ENCODE peak calls at places on chromosome 15, in ten cellular contexts. F is coronary artery, A is neural progenitor cell, M is HepG2, C is fibroblast of lung, H is psoas muscle, O is upper lobe of right lung, E is GM13977, P is colonic mucosa, I is osteocyte. L is an unnamed sample.

GRCh38 chr15:81893182-81893833 is 152.5 kb downstream of the MEX3B start:
- DNase-seq in H (no peak), P (no peak), A (no peak), E (no peak), C (no peak), I (no peak), F (no peak), O (no peak), M (no peak), L (no peak)

GRCh38 chr15:98567951-98568350 is 80.4 kb upstream of the IGF1R start:
- DNase-seq in A (no peak), C (peak), H (no peak), I (peak), M (no peak), E (no peak), F (no peak), O (no peak), P (no peak), L (no peak)

GRCh38 chr15:48996276-48996675 is 32.6 kb upstream of the SHC4 start:
- DNase-seq in P (no peak), O (no peak), C (no peak), E (no peak), H (no peak), A (no peak), I (no peak), F (no peak), M (no peak), L (no peak)

GRCh38 chr15:101207867-101208288 is 44.0 kb downstream of the CHSY1 start:
- DNase-seq in A (no peak), E (no peak), C (peak), O (no peak), H (no peak), F (no peak), P (no peak), I (no peak), M (no peak), L (no peak)

GRCh38 chr15:99504823-99505551 is 60.8 kb upstream of the MEF2A start:
- DNase-seq in C (peak), P (no peak), I (no peak), A (no peak), H (no peak), E (peak), M (peak), O (no peak), F (no peak), L (no peak)

GRCh38 chr15:92666780-92667179 is 11.2 kb upstream of the FAM174B start:
- DNase-seq in O (no peak), P (no peak), E (no peak), F (peak), A (no peak), C (peak), I (no peak), H (peak), M (no peak), L (no peak)

GRCh38 chr15:66399276-66399675 is 12.6 kb downstream of the MAP2K1 start:
- DNase-seq in A (no peak), F (no peak), H (no peak), M (no peak), P (no peak), E (no peak), C (no peak), I (no peak), O (no peak), L (no peak)

GRCh38 chr15:32872606-32873291 is 154.9 kb downstream of the GREM1 start:
- DNase-seq in P (peak), F (no peak), H (no peak), O (no peak), A (no peak), M (no peak), E (no peak), C (peak), I (no peak), L (peak)

GRCh38 chr15:43723151-43723550 is 23.1 kb upstream of the PDIA3 start:
- DNase-seq in C (no peak), E (no peak), P (no peak), A (no peak), I (no peak), M (no peak), H (no peak), O (no peak), F (no peak), L (no peak)

GRCh38 chr15:98433302-98433701 is 215.0 kb upstream of the IGF1R start:
- DNase-seq in P (no peak), O (no peak), A (no peak), E (no peak), M (no peak), I (no peak), C (no peak), H (no peak), F (no peak), L (no peak)

GRCh38 chr15:62802612-62803011 is 239.9 kb upstream of the TPM1 start:
- DNase-seq in F (no peak), M (no peak), A (no peak), P (no peak), C (no peak), E (no peak), O (no peak), I (no peak), H (no peak), L (no peak)

GRCh38 chr15:56734013-56734625 is 810 bp upstream of the ZNF280D start:
- DNase-seq in E (no peak), F (no peak), I (no peak), M (no peak), O (no peak), H (no peak), A (no peak), P (no peak), C (no peak), L (no peak)

GRCh38 chr15:62856466-62857246 is 185.9 kb upstream of the TPM1 start:
- DNase-seq in H (no peak), A (no peak), P (no peak), O (no peak), M (no peak), E (no peak), I (no peak), C (no peak), F (no peak), L (no peak)

GRCh38 chr15:95988574-95988887 is 342.0 kb upstream of the NR2F2 start:
- DNase-seq in A (no peak), M (peak), F (no peak), O (no peak), C (peak), H (no peak), E (no peak), I (no peak), P (no peak), L (no peak)

GRCh38 chr15:64894395-64895056 is 17.2 kb upstream of the ANKDD1A start:
- DNase-seq in M (no peak), I (no peak), H (peak), C (no peak), O (no peak), P (peak), A (peak), F (no peak), E (peak), L (no peak)

GRCh38 chr15:64883997-64884511 is 27.6 kb upstream of the ANKDD1A start:
- DNase-seq in A (no peak), I (no peak), H (peak), C (peak), P (peak), O (peak), M (no peak), E (peak), F (no peak), L (peak)

GRCh38 chr15:63331456-63331855 is 50.2 kb downstream of the CA12 start:
- DNase-seq in M (no peak), O (no peak), E (no peak), C (no peak), I (no peak), A (no peak), F (no peak), P (no peak), H (no peak), L (no peak)

GRCh38 chr15:92669432-92669831 is 13.9 kb upstream of the FAM174B start:
- DNase-seq in E (no peak), I (no peak), F (no peak), A (peak), O (no peak), H (no peak), M (no peak), P (no peak), C (no peak), L (no peak)

GRCh38 chr15:69853572-69853971 is 244.1 kb downstream of the TLE3 start:
- DNase-seq in O (no peak), P (no peak), H (no peak), C (peak), F (no peak), A (peak), I (no peak), M (no peak), E (no peak), L (peak)

GRCh38 chr15:68271854-68272471 is 5.6 kb upstream of the FEM1B start:
- DNase-seq in H (no peak), A (peak), C (peak), E (no peak), M (peak), F (no peak), O (no peak), P (no peak), I (no peak), L (peak)

GRCh38 chr15:57680021-57680420 is 26.5 kb upstream of the POLR2M start:
- DNase-seq in A (no peak), H (no peak), E (no peak), M (no peak), I (no peak), O (no peak), P (no peak), F (no peak), C (peak), L (peak)

GRCh38 chr15:71237456-71238188 is 122.4 kb downstream of the THSD4 start:
- DNase-seq in F (no peak), C (peak), E (no peak), M (peak), O (no peak), P (peak), H (no peak), I (no peak), A (no peak), L (peak)

GRCh38 chr15:63466378-63467192 is 37.8 kb upstream of the USP3 start:
- DNase-seq in E (peak), O (no peak), H (no peak), I (no peak), F (no peak), M (peak), C (peak), P (peak), A (peak), L (peak)

GRCh38 chr15:80527961-80528360 is 123.8 kb downstream of the ARNT2 start:
- DNase-seq in E (no peak), H (no peak), M (no peak), O (no peak), C (no peak), P (no peak), I (no peak), F (no peak), A (no peak), L (no peak)

GRCh38 chr15:64503197-64503596 is 42.8 kb downstream of the ZNF609 start:
- DNase-seq in O (no peak), F (no peak), A (no peak), I (no peak), E (no peak), C (peak), H (no peak), M (no peak), P (no peak), L (peak)

GRCh38 chr15:64875641-64876223 is 34.0 kb downstream of the PLEKHO2 start:
- DNase-seq in E (no peak), O (no peak), C (no peak), I (no peak), A (no peak), M (no peak), P (no peak), F (no peak), H (peak), L (no peak)

GRCh38 chr15:31197497-31198414 is 96.2 kb upstream of the TRPM1 start:
- DNase-seq in E (peak), H (no peak), F (no peak), C (no peak), I (no peak), M (peak), P (no peak), A (peak), O (peak), L (peak)
- TF ChIP-seq CTCF in E (peak), H (peak), F (no peak), C (peak), I (peak), M (peak), P (peak), A (peak), O (peak), L (peak)

GRCh38 chr15:61275451-61275850 is 46.3 kb upstream of the RORA start:
- DNase-seq in C (no peak), H (no peak), E (no peak), M (no peak), P (no peak), I (no peak), A (no peak), F (no peak), O (no peak), L (no peak)

GRCh38 chr15:61275901-61276300 is 46.8 kb upstream of the RORA start:
- DNase-seq in O (no peak), A (no peak), C (no peak), I (no peak), F (no peak), E (no peak), M (no peak), H (no peak), P (no peak), L (no peak)

GRCh38 chr15:61282661-61283060 is 53.6 kb upstream of the RORA start:
- DNase-seq in C (no peak), I (no peak), A (no peak), O (no peak), P (no peak), E (no peak), H (no peak), M (no peak), F (no peak), L (no peak)

DNA sequence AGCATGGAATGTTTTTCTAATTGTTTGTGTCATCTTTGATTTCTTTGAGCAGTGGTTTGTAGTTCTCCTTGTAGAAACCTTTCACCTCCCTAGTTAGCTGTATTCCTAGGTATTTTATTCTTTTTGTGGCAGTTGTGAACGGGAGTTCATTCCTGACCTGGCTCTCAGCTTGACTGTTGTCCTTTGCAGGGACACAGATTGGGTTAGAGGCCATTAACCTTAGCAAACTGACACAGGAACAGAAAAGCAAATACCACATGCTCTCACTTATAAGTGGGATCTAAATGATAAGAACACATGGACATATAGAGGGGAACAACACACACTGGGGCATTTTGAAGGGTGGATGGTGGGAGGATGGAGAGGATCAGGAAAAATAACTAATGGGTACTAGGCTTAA is 52.2 kb upstream of the RORA start:
- DNase-seq in I (no peak), H (no peak), P (no peak), A (no peak), O (no peak), F (no peak), E (no peak), C (no peak), M (no peak), L (no peak)
- TF ChIP-seq CTCF in I (no peak), H (no peak), P (no peak), A (no peak), O (no peak), F (no peak), E (no peak), C (no peak), M (no peak), L (no peak)

GRCh38 chr15:45179221-45179985 is 8.4 kb downstream of the SHF start:
- DNase-seq in H (no peak), F (no peak), C (no peak), P (peak), E (peak), I (peak), A (peak), O (peak), M (peak), L (no peak)
- TF ChIP-seq CTCF in H (peak), F (no peak), C (peak), P (peak), E (peak), I (peak), A (peak), O (peak), M (peak), L (peak)

GRCh38 chr15:55434989-55435825 is 26.9 kb downstream of the PIERCE2 start:
- DNase-seq in M (peak), C (peak), E (peak), F (no peak), O (no peak), I (no peak), H (no peak), A (peak), P (peak), L (peak)
- TF ChIP-seq CTCF in M (peak), C (peak), E (peak), F (peak), O (peak), I (peak), H (peak), A (peak), P (peak), L (peak)

GRCh38 chr15:79194386-79194785 is 88.1 kb upstream of the ANKRD34C start:
- DNase-seq in M (no peak), O (no peak), F (no peak), E (no peak), P (no peak), C (no peak), I (no peak), H (no peak), A (no peak), L (no peak)

GRCh38 chr15:79195239-79195638 is 87.3 kb upstream of the ANKRD34C start:
- DNase-seq in E (no peak), C (no peak), O (no peak), M (no peak), F (no peak), P (no peak), I (no peak), A (no peak), H (no peak), L (no peak)

GRCh38 chr15:79197285-79197684 is 85.2 kb upstream of the ANKRD34C start:
- DNase-seq in E (no peak), H (no peak), A (peak), O (no peak), F (no peak), P (no peak), M (no peak), C (no peak), I (no peak), L (no peak)

GRCh38 chr15:79193157-79193948 is 89.2 kb upstream of the ANKRD34C start:
- DNase-seq in H (no peak), C (no peak), E (no peak), A (no peak), P (no peak), I (no peak), O (no peak), F (no peak), M (no peak), L (no peak)

DNA sequence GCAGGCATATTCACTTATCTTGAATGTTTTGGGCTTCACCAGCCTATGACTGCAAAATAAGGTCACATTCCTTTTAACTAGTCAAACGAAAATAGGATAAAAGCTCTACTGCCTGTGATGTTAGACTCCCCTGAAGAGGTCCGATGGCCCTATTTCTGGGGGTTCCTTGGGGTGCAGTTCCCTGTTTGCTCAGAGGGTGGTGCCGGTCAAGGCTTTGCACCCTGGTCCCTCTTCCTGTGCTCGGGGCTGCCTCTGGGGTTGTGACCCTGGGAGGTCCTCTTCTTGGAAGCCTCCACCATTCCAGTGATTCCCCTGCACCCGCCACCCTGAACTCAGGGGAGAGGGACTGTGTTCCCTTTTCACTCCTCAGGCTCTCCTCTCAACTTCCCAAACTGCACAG is 86.7 kb upstream of the ANKRD34C start:
- DNase-seq in O (no peak), A (no peak), C (no peak), I (no peak), P (no peak), F (no peak), M (no peak), E (no peak), H (no peak), L (no peak)
- TF ChIP-seq CTCF in O (no peak), A (peak), C (no peak), I (no peak), P (no peak), F (no peak), M (no peak), E (peak), H (no peak), L (peak)

GRCh38 chr15:51801391-51801835 is 28.0 kb upstream of the TMOD3 start:
- DNase-seq in H (peak), C (peak), M (peak), P (no peak), I (no peak), A (peak), E (peak), O (no peak), F (no peak), L (no peak)
- TF ChIP-seq CTCF in H (peak), C (peak), M (peak), P (no peak), I (peak), A (peak), E (peak), O (peak), F (no peak), L (peak)

DNA sequence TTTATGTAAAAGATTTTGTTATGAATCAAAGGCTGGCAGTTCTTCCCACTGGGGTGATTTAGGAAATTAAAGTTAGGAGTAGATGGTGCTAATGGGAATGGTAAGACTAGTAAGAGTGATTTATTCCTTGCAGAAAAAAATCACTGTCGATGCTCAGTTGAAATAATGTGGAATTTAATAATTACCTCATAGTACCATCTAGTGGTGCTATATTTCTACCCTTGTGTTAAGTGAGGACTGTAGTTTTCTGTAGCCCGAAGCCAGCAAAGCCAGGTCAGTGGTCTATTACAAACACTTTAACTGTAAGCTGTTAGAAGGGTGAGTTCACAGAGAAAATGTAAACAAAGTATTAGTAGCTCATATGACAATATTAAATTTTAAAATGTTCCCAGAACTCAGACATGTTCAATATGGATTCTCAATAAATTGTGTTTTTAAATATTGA is 39.5 kb upstream of the GOLGA8J start:
- DNase-seq in M (no peak), P (no peak), H (no peak), E (no peak), F (no peak), C (peak), O (no peak), A (no peak), I (no peak), L (no peak)
- TF ChIP-seq CTCF in M (no peak), P (no peak), H (no peak), E (no peak), F (no peak), C (peak), O (peak), A (no peak), I (peak), L (peak)

DNA sequence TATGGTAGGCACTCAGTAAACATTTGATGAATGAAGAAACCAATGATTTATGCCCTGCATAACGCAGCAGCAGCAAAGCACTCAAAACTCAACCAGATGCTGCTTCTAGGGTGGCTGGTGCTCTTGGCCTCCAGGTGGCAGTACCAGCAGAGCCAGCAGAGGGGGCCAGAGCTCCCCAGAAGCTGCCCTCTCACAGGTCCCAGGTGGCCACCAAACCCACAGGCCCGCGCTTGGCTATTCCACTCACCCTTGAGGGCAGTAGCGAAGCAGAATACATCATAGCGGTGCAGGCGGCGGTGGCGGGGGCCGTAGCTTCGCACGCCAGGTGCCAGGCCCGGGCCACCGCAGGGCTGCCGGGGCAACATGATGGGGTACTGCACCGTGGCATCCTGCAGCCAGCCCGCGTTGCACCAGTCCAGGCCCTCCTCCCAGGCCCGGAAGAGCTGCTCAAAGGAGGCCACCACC is 16.6 kb downstream of the HAPLN3 start:
- DNase-seq in F (no peak), I (no peak), M (peak), P (no peak), C (peak), A (peak), H (peak), E (peak), O (no peak), L (peak)
- TF ChIP-seq CTCF in F (no peak), I (peak), M (peak), P (peak), C (peak), A (peak), H (peak), E (peak), O (peak), L (peak)

DNA sequence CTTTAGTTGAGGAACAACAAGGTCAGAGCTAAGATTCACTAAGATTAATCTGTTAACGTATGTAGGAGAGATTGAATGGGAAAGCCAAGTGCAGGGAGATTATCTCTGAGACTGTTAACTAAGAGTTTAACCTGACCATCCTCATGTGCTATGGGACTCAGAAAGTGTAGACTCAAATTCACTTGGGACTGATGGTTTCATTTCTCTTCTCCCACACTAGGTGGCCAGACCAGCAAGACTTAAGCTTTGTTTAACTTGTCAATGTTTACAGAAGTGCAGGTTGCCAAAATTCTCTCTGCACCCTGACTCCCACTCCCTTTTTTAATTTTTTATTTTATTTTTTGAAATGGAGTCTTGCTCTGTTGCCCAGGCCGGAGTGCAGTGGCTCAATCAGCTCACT is 6.3 kb upstream of the HEXA start:
- DNase-seq in O (no peak), C (no peak), P (no peak), I (no peak), E (no peak), M (peak), F (no peak), A (no peak), H (no peak), L (peak)
- TF ChIP-seq CTCF in O (no peak), C (peak), P (no peak), I (peak), E (no peak), M (peak), F (no peak), A (no peak), H (no peak), L (peak)

L was measured in HFFc6.